ENCODE peak calls at places on chromosome 18, in six cellular contexts. One of them, this sample, is unnamed.

GRCh38 chr18:31203794-31204148 is 41.1 kb upstream of the DSC1 start:
- DNase-seq in germinal center: no peak
- DNase-seq in stimulated activated CD4-positive, alpha-beta T cell treated with anti-CD3 and anti-CD28 coated beads, TNF-alpha, amount 100 ng/mL, for 4 hours: no peak
- DNase-seq in HEK293T: no peak
- DNase-seq in hypothalamus: no peak
- DNase-seq in Kasumi-1: no peak
- DNase-seq in this sample: no peak

GRCh38 chr18:50125456-50125855 is 69.5 kb downstream of the MYO5B start:
- DNase-seq in hypothalamus: no peak
- DNase-seq in germinal center: no peak
- DNase-seq in Kasumi-1: no peak
- DNase-seq in stimulated activated CD4-positive, alpha-beta T cell treated with anti-CD3 and anti-CD28 coated beads, TNF-alpha, amount 100 ng/mL, for 4 hours: no peak
- DNase-seq in HEK293T: no peak
- DNase-seq in this sample: no peak

GRCh38 chr18:13726972-13727331 is 479 bp downstream of the RNMT start:
- DNase-seq in HEK293T: peak
- DNase-seq in stimulated activated CD4-positive, alpha-beta T cell treated with anti-CD3 and anti-CD28 coated beads, TNF-alpha, amount 100 ng/mL, for 4 hours: peak
- DNase-seq in hypothalamus: no peak
- DNase-seq in germinal center: no peak
- DNase-seq in Kasumi-1: peak
- DNase-seq in this sample: peak

GRCh38 chr18:41703744-41704530 is 251.1 kb upstream of the PIK3C3 start:
- DNase-seq in Kasumi-1: no peak
- DNase-seq in germinal center: no peak
- DNase-seq in hypothalamus: no peak
- DNase-seq in HEK293T: no peak
- DNase-seq in stimulated activated CD4-positive, alpha-beta T cell treated with anti-CD3 and anti-CD28 coated beads, TNF-alpha, amount 100 ng/mL, for 4 hours: no peak
- DNase-seq in this sample: peak

GRCh38 chr18:39846277-39846676 is 2108.8 kb upstream of the PIK3C3 start:
- DNase-seq in HEK293T: no peak
- DNase-seq in stimulated activated CD4-positive, alpha-beta T cell treated with anti-CD3 and anti-CD28 coated beads, TNF-alpha, amount 100 ng/mL, for 4 hours: no peak
- DNase-seq in hypothalamus: no peak
- DNase-seq in germinal center: no peak
- DNase-seq in Kasumi-1: no peak
- DNase-seq in this sample: no peak

GRCh38 chr18:11520536-11520935 is 88.9 kb upstream of the SLC35G4 start:
- DNase-seq in HEK293T: no peak
- DNase-seq in stimulated activated CD4-positive, alpha-beta T cell treated with anti-CD3 and anti-CD28 coated beads, TNF-alpha, amount 100 ng/mL, for 4 hours: no peak
- DNase-seq in Kasumi-1: no peak
- DNase-seq in hypothalamus: no peak
- DNase-seq in germinal center: no peak
- DNase-seq in this sample: no peak

GRCh38 chr18:45004531-45004930 is 323.8 kb downstream of the SETBP1 start:
- DNase-seq in Kasumi-1: no peak
- DNase-seq in HEK293T: no peak
- DNase-seq in germinal center: no peak
- DNase-seq in stimulated activated CD4-positive, alpha-beta T cell treated with anti-CD3 and anti-CD28 coated beads, TNF-alpha, amount 100 ng/mL, for 4 hours: no peak
- DNase-seq in hypothalamus: no peak
- DNase-seq in this sample: peak

GRCh38 chr18:9741821-9742541 is 33.9 kb downstream of the RAB31 start:
- DNase-seq in HEK293T: no peak
- DNase-seq in hypothalamus: peak
- DNase-seq in stimulated activated CD4-positive, alpha-beta T cell treated with anti-CD3 and anti-CD28 coated beads, TNF-alpha, amount 100 ng/mL, for 4 hours: no peak
- DNase-seq in Kasumi-1: no peak
- DNase-seq in germinal center: no peak
- DNase-seq in this sample: no peak

GRCh38 chr18:35463050-35463449 is 34.7 kb downstream of the INO80C start:
- DNase-seq in stimulated activated CD4-positive, alpha-beta T cell treated with anti-CD3 and anti-CD28 coated beads, TNF-alpha, amount 100 ng/mL, for 4 hours: no peak
- DNase-seq in Kasumi-1: peak
- DNase-seq in hypothalamus: no peak
- DNase-seq in HEK293T: no peak
- DNase-seq in germinal center: no peak
- DNase-seq in this sample: no peak

GRCh38 chr18:9647496-9648323 is 33.4 kb upstream of the PPP4R1 start:
- DNase-seq in HEK293T: no peak
- DNase-seq in Kasumi-1: no peak
- DNase-seq in hypothalamus: no peak
- DNase-seq in germinal center: no peak
- DNase-seq in stimulated activated CD4-positive, alpha-beta T cell treated with anti-CD3 and anti-CD28 coated beads, TNF-alpha, amount 100 ng/mL, for 4 hours: no peak
- DNase-seq in this sample: no peak

GRCh38 chr18:58455318-58455950 is 173.5 kb downstream of the ALPK2 start:
- DNase-seq in Kasumi-1: no peak
- DNase-seq in hypothalamus: no peak
- DNase-seq in germinal center: no peak
- DNase-seq in HEK293T: no peak
- DNase-seq in stimulated activated CD4-positive, alpha-beta T cell treated with anti-CD3 and anti-CD28 coated beads, TNF-alpha, amount 100 ng/mL, for 4 hours: no peak
- DNase-seq in this sample: no peak

GRCh38 chr18:63258749-63259580 is 60.6 kb downstream of the BCL2 start:
- DNase-seq in hypothalamus: no peak
- DNase-seq in HEK293T: no peak
- DNase-seq in stimulated activated CD4-positive, alpha-beta T cell treated with anti-CD3 and anti-CD28 coated beads, TNF-alpha, amount 100 ng/mL, for 4 hours: no peak
- DNase-seq in Kasumi-1: no peak
- DNase-seq in germinal center: no peak
- DNase-seq in this sample: no peak

GRCh38 chr18:63177822-63178525 is 141.6 kb downstream of the BCL2 start:
- DNase-seq in Kasumi-1: no peak
- DNase-seq in stimulated activated CD4-positive, alpha-beta T cell treated with anti-CD3 and anti-CD28 coated beads, TNF-alpha, amount 100 ng/mL, for 4 hours: no peak
- DNase-seq in HEK293T: peak
- DNase-seq in hypothalamus: no peak
- DNase-seq in germinal center: no peak
- DNase-seq in this sample: peak

GRCh38 chr18:9454061-9454703 is 21.1 kb upstream of the RALBP1 start:
- DNase-seq in Kasumi-1: no peak
- DNase-seq in germinal center: no peak
- DNase-seq in HEK293T: no peak
- DNase-seq in stimulated activated CD4-positive, alpha-beta T cell treated with anti-CD3 and anti-CD28 coated beads, TNF-alpha, amount 100 ng/mL, for 4 hours: no peak
- DNase-seq in hypothalamus: no peak
- DNase-seq in this sample: no peak